ENCODE peak calls at places on chromosomes 4 and X, in four cellular contexts. J, T, I and E are unnamed samples.

GRCh38 chr4:25358515-25359275 is 18.4 kb upstream of the ANAPC4 start:
- DNase-seq in J (no peak), T (no peak), I (no peak), E (no peak)

GRCh38 chrX:47623540-47624027 is 3.9 kb upstream of the SYN1 start:
- DNase-seq in J (peak), T (no peak), I (peak), E (peak)

GRCh38 chrX:154714925-154715324 is 36.0 kb downstream of the GAB3 start:
- DNase-seq in J (peak), T (no peak), I (peak), E (peak)

GRCh38 chrX:45743081-45743533 is 542.4 kb upstream of the DIPK2B start:
- DNase-seq in J (no peak), T (no peak), I (peak), E (no peak)

GRCh38 chr4:6463311-6464289 is 8.8 kb downstream of the PPP2R2C start:
- DNase-seq in J (peak), T (no peak), I (no peak), E (no peak)

GRCh38 chr4:154126276-154126675 is 337.4 kb upstream of the SFRP2 start:
- DNase-seq in J (no peak), T (no peak), I (no peak), E (no peak)

GRCh38 chr4:86511590-86511989 is 82.5 kb upstream of the PTPN13 start:
- DNase-seq in J (no peak), T (no peak), I (no peak), E (no peak)

GRCh38 chr4:8647626-8648025 is 55.1 kb downstream of the CPZ start:
- DNase-seq in J (peak), T (no peak), I (no peak), E (no peak)

GRCh38 chr4:78542373-78542772 is 9.2 kb upstream of the ANXA3 start:
- DNase-seq in J (no peak), T (no peak), I (peak), E (no peak)

GRCh38 chrX:154761977-154762528 is 611 bp upstream of the DKC1 start:
- DNase-seq in J (no peak), T (no peak), I (no peak), E (no peak)

GRCh38 chrX:108731144-108731543 is 5.2 kb downstream of the IRS4 start:
- DNase-seq in J (no peak), T (no peak), I (no peak), E (no peak)

GRCh38 chr4:187071896-187072295 is 348.2 kb upstream of the FAT1 start:
- DNase-seq in J (no peak), T (no peak), I (no peak), E (no peak)

GRCh38 chr4:106444557-106444956 is 76.0 kb upstream of the GIMD1 start:
- DNase-seq in J (no peak), T (no peak), I (peak), E (no peak)

GRCh38 chr4:1002131-1002630 is 9.0 kb upstream of the SLC26A1 start:
- DNase-seq in J (no peak), T (no peak), I (no peak), E (no peak)

GRCh38 chrX:140766024-140766611 is 56.6 kb downstream of the LINC00632 start:
- DNase-seq in J (peak), T (no peak), I (peak), E (no peak)

DNA sequence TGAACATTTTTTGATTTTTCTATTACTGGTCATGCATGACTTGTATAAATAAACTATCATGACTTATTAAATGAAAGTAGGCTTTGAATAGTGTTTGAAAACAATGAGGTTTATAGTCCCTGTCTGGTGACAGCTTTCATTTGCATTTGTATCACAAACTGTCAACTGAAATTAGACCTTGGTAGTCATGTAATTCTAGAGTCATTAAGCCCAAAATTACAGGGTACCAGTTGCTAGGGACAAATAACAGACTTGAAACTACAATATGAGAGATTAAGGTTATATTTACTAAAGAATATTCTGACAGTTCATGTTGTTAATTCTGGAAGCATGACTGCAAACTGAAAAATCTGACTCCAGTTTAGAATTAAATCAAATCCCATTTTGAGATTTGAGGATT is 9.2 kb upstream of the VAMP7 start:
- DNase-seq in J (no peak), T (no peak), I (no peak), E (no peak)
- TF ChIP-seq YY1 in J (no peak), T (no peak), I (no peak), E (no peak)

DNA sequence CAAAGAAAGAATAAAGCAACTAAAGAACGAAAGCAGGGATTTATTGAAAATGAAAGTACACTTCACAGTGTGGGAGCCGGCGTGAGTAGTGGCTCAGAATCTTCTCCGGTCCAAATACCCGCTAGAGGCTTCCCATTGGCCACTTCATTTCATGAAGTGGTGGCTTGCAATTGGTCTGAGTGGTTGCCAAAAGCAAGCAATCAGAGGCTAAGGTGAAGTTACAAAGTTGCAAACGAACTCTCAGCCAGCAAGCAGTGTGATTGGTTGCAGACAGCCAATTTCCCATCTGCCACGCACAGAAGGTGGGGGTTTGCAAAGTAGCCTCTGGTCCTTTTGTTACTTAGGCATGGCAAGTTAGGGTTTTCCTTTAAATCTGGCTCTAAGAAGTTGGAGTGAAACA is 6.7 kb upstream of the CLOCK start:
- DNase-seq in J (peak), T (no peak), I (peak), E (no peak)
- TF ChIP-seq SUZ12 in J (no peak), T (no peak), I (no peak), E (no peak)

DNA sequence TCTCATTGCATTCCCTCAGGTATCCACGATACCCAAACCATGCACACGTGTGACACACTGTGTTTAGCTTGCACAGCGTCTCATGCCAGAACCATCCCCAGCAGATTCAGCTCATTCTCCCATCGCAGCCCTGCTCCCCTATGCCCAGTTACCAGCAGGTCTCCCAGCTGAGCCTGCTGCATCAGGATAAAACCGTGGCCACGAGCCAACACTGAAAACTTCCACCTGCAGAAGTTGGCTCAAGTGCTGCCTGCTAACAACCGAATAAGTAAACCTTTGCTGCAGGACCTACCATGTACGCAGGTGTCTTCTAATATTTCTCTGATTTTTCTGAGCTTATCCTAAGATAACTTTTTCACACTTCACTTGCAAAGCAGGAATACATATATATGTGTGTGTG is 120.4 kb upstream of the STS start:
- DNase-seq in J (no peak), T (no peak), I (no peak), E (no peak)
- TF ChIP-seq YY1 in J (no peak), T (no peak), I (no peak), E (no peak)

GRCh38 chr4:110955748-110956147 is 332.9 kb upstream of the PITX2 start:
- DNase-seq in J (no peak), T (no peak), I (no peak), E (no peak)
- TF ChIP-seq SUZ12 in J (no peak), T (no peak), I (no peak), E (no peak)

GRCh38 chr4:93828830-93829530 is 427 bp downstream of the ATOH1 start:
- DNase-seq in J (peak), T (no peak), I (no peak), E (no peak)

GRCh38 chr4:93827272-93827947 is 1.1 kb upstream of the ATOH1 start:
- DNase-seq in J (peak), T (no peak), I (no peak), E (no peak)

GRCh38 chr4:93830090-93830818 is 1.7 kb downstream of the ATOH1 start:
- DNase-seq in J (no peak), T (no peak), I (no peak), E (no peak)

GRCh38 chr4:93829531-93830089 is 1.1 kb downstream of the ATOH1 start:
- DNase-seq in J (peak), T (no peak), I (no peak), E (no peak)

DNA sequence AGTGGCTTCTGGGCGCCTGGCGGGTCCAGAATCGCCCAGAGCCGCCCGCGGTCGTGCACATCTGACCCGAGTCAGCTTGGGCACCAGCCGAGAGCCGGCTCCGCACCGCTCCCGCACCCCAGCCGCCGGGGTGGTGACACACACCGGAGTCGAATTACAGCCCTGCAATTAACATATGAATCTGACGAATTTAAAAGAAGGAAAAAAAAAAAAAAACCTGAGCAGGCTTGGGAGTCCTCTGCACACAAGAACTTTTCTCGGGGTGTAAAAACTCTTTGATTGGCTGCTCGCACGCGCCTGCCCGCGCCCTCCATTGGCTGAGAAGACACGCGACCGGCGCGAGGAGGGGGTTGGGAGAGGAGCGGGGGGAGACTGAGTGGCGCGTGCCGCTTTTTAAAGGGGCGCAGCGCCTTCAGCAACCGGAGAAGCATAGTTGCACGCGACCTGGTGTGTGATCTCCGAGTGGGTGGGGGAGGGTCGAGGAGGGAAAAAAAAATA is at the start of gene ATOH1:
- DNase-seq in J (no peak), T (no peak), I (no peak), E (peak)
- TF ChIP-seq YY1 in J (peak), T (no peak), I (no peak), E (no peak)

GRCh38 chr4:101711590-101712255 is 78.8 kb upstream of the BANK1 start:
- DNase-seq in J (no peak), T (no peak), I (no peak), E (no peak)
- TF ChIP-seq SUZ12 in J (no peak), T (no peak), I (no peak), E (no peak)